ENCODE peak calls at places on chromosomes 5 and 9, in six cellular contexts. X is H1, R is neuronal stem cell, S is IMR-90, W is mesenchymal stem cell, B is trophoblast cell. C is an unnamed sample.

GRCh38 chr5:17428176-17428800 is 69.7 kb upstream of the TAF11L2 start:
- DNase-seq in X (no peak), R (no peak), S (no peak), W (no peak), B (no peak), C (no peak)

GRCh38 chr9:84750152-84750865 is 80.8 kb downstream of the NTRK2 start:
- DNase-seq in X (no peak), R (no peak), S (no peak), W (no peak), B (no peak), C (no peak)

GRCh38 chr9:108469654-108470053 is 386.1 kb downstream of the ACTL7B start:
- DNase-seq in X (no peak), R (no peak), S (peak; percentile 76), W (peak; percentile 77), B (peak; percentile 8), C (no peak)

GRCh38 chr5:174553556-174553955 is 170.8 kb upstream of the MSX2 start:
- DNase-seq in X (no peak), R (no peak), S (no peak), W (no peak), B (no peak), C (no peak)

GRCh38 chr9:3906437-3907213 is 380.8 kb upstream of the RFX3 start:
- DNase-seq in X (no peak), R (no peak), S (peak; percentile 95), W (peak; percentile 93), B (peak; percentile 83), C (no peak)

GRCh38 chr5:71904852-71905251 is 185.8 kb downstream of the CARTPT start:
- DNase-seq in X (no peak), R (no peak), S (no peak), W (no peak), B (no peak), C (no peak)

GRCh38 chr9:128245293-128246151 is 30.3 kb downstream of the GOLGA2 start:
- DNase-seq in X (no peak), R (no peak), S (peak; percentile 81), W (peak; percentile 78), B (no peak), C (peak; percentile 65)

GRCh38 chr5:153552886-153553285 is 62.4 kb downstream of the GRIA1 start:
- DNase-seq in X (no peak), R (no peak), S (peak; percentile 38), W (no peak), B (no peak), C (no peak)

GRCh38 chr9:109311281-109311680 is 9.6 kb downstream of the EPB41L4B start:
- DNase-seq in X (no peak), R (no peak), S (peak; percentile 27), W (no peak), B (no peak), C (no peak)

GRCh38 chr9:16825364-16825763 is 45.1 kb downstream of the BNC2 start:
- DNase-seq in X (no peak), R (no peak), S (peak; percentile 73), W (peak; percentile 58), B (no peak), C (no peak)

GRCh38 chr5:64165160-64165499 is 513 bp upstream of the RNF180 start:
- DNase-seq in X (no peak), R (no peak), S (no peak), W (no peak), B (no peak), C (no peak)

GRCh38 chr5:96663608-96664007 is 1.4 kb downstream of the CAST start:
- DNase-seq in X (no peak), R (no peak), S (no peak), W (no peak), B (no peak), C (no peak)

GRCh38 chr5:149011084-149011483 is 51.8 kb downstream of the SH3TC2 start:
- DNase-seq in X (no peak), R (no peak), S (peak; percentile 50), W (peak; percentile 26), B (peak; percentile 74), C (no peak)

GRCh38 chr5:68960469-68960868 is 133.3 kb upstream of the SLC30A5 start:
- DNase-seq in X (no peak), R (no peak), S (no peak), W (no peak), B (no peak), C (no peak)

GRCh38 chr9:74006935-74007334 is 490.2 kb upstream of the RORB start:
- DNase-seq in X (no peak), R (no peak), S (no peak), W (peak; percentile 20), B (no peak), C (peak; percentile 27)

GRCh38 chr5:127878174-127878750 is 175.1 kb downstream of the CCDC192 start:
- DNase-seq in X (peak; percentile 13), R (peak; percentile 5), S (peak; percentile 57), W (peak; percentile 60), B (peak; percentile 27), C (peak; percentile 52)

GRCh38 chr5:52743970-52744369 is 43.7 kb upstream of the ITGA1 start:
- DNase-seq in X (no peak), R (no peak), S (peak; percentile 66), W (peak; percentile 91), B (no peak), C (no peak)

GRCh38 chr5:32642276-32643002 is 57.1 kb downstream of the SUB1 start:
- DNase-seq in X (no peak), R (no peak), S (peak; percentile 61), W (peak; percentile 6), B (no peak), C (no peak)

GRCh38 chr5:149829954-149830353 is 99.8 kb downstream of the PPARGC1B start:
- DNase-seq in X (no peak), R (no peak), S (no peak), W (no peak), B (no peak), C (no peak)

GRCh38 chr5:172758077-172758835 is 12.7 kb downstream of the DUSP1 start:
- DNase-seq in X (no peak), R (no peak), S (peak; percentile 97), W (peak; percentile 100), B (peak; percentile 86), C (peak; percentile 78)

GRCh38 chr9:133454943-133455673 is 4.7 kb upstream of the CACFD1 start:
- DNase-seq in X (no peak), R (no peak), S (no peak), W (no peak), B (no peak), C (no peak)

GRCh38 chr9:69497816-69498215 is 172.8 kb downstream of the ENTREP1 start:
- DNase-seq in X (no peak), R (no peak), S (no peak), W (no peak), B (no peak), C (no peak)

GRCh38 chr9:69499401-69499800 is 172.8 kb downstream of the APBA1 start:
- DNase-seq in X (no peak), R (no peak), S (no peak), W (no peak), B (no peak), C (no peak)

GRCh38 chr9:69498430-69498829 is 173.4 kb downstream of the ENTREP1 start:
- DNase-seq in X (no peak), R (no peak), S (no peak), W (no peak), B (no peak), C (no peak)

GRCh38 chr9:69495331-69495730 is 170.3 kb downstream of the ENTREP1 start:
- DNase-seq in X (no peak), R (no peak), S (no peak), W (no peak), B (no peak), C (no peak)

GRCh38 chr9:69496803-69497450 is 171.9 kb downstream of the ENTREP1 start:
- DNase-seq in X (no peak), R (no peak), S (no peak), W (no peak), B (no peak), C (no peak)
- H3K14ac ChIP-seq in X (no peak overlapping the region), R (no peak overlapping the region), S (no peak overlapping the region), W (no peak overlapping the region), B (no peak overlapping the region), C (no peak overlapping the region)

DNA sequence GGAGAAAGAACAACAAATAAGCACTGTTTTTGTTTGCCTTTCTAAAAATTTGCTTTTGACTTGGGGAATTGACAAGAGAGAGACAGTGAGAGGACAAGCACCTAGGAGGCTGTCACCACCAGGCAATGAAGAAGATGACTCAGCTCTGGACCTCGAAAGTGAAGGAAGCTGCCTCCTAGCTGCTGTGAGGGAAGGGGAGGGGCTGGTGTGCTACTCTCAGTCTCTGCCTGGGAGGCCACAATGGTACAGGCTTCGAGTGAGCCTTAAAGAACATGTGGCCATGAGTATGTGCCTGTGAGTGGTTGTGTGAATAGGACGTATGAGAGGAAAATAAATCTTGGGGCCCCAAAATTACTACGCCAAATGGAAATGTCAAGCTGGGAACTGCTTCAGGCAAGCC is 7.1 kb upstream of the PLK2 start:
- DNase-seq in X (no peak), R (no peak), S (peak; percentile 66), W (peak; percentile 73), B (no peak), C (peak; percentile 70)
- H3K4me2 ChIP-seq in X (peak overlapping the region; percentile 21), R (no peak overlapping the region), S (no peak overlapping the region), W (no peak overlapping the region), B (no peak overlapping the region), C (no peak overlapping the region)

GRCh38 chr5:116404792-116405191 is 169.8 kb downstream of the SEMA6A start:
- DNase-seq in X (no peak), R (no peak), S (no peak), W (no peak), B (no peak), C (no peak)

GRCh38 chr5:116396700-116397099 is 177.9 kb downstream of the SEMA6A start:
- DNase-seq in X (no peak), R (no peak), S (no peak), W (no peak), B (no peak), C (no peak)

GRCh38 chr5:116404001-116404400 is 170.6 kb downstream of the SEMA6A start:
- DNase-seq in X (no peak), R (no peak), S (no peak), W (no peak), B (no peak), C (no peak)

GRCh38 chr5:116402235-116402634 is 172.4 kb downstream of the SEMA6A start:
- DNase-seq in X (no peak), R (no peak), S (no peak), W (no peak), B (no peak), C (no peak)

GRCh38 chr5:116401546-116401945 is 173.1 kb downstream of the SEMA6A start:
- DNase-seq in X (no peak), R (no peak), S (no peak), W (no peak), B (no peak), C (no peak)
- H3K14ac ChIP-seq in X (no peak overlapping the region), R (no peak overlapping the region), S (no peak overlapping the region), W (no peak overlapping the region), B (no peak overlapping the region), C (no peak overlapping the region)

DNA sequence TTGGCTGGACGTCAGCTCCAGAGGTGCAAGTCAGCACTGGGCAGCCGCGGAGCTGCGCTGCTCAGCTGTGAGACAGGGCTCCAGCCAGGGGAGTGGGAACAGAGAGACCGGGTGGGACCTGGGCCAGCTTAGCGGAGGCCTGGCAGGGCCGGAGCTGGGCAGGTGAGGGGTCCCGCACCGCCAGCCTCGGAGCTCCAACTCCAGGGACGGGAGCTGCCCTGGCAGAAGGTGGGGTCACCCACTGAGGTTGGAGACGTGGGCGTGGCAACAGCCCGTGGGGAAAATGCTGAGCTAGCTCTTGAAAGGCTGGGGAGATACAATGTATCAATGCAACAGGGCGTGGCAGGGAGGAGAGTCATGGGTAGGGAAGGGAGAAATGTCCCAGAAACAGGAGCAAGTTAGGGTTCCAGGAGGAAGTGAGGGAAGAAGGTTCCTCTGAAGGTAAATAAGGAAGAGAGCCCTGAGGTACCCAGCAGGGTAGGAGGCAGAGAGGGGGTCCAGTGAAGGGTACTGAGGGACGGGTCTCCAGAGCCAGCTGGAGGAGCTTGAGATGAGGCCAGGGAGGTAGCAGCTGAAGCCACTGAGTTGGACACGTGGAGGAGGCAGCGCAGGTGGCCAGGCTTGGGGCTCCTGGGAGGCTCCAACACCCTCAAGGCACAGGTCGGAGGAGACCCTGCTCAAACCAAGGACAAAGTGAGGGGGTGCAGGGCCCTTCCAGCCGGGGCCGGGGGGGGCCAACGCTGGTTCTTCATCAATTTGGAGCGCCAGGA is 736 bp upstream of the NKD2 start:
- DNase-seq in X (no peak), R (no peak), S (no peak), W (no peak), B (no peak), C (no peak)
- H3K4me2 ChIP-seq in X (peak overlapping the region; percentile 62), R (peak overlapping the region; percentile 97), S (no peak overlapping the region), W (no peak overlapping the region), B (no peak overlapping the region), C (no peak overlapping the region)

C was measured in H9.